ENCODE peak calls at places on chromosomes 12 and 14, in four cellular contexts. D is endothelial cell of umbilical vein, R is IMR-90, J is K562. W is an unnamed sample. For H3K9me1, the result is how much of the 10 kb centered on the place peaks cover.

GRCh38 chr14:49692895-49693737 is at the start of gene KLHDC1:
- DNase-seq in D (peak), J (peak), R (peak), W (no peak)

GRCh38 chr12:6533653-6534157 is 612 bp upstream of the GAPDH start:
- DNase-seq in R (peak), D (peak), J (peak), W (no peak)

GRCh38 chr14:99807413-99808132 is 14.4 kb downstream of the EML1 start:
- DNase-seq in R (no peak), D (no peak), J (no peak), W (no peak)

GRCh38 chr14:99128185-99128584 is 143.8 kb downstream of the BCL11B start:
- DNase-seq in J (no peak), D (no peak), R (no peak), W (no peak)

GRCh38 chr14:54396183-54396492 is 669 bp upstream of the CDKN3 start:
- DNase-seq in J (no peak), D (no peak), R (no peak), W (no peak)

GRCh38 chr14:61547186-61548121 is 147.9 kb upstream of the HIF1A start:
- DNase-seq in D (peak), J (no peak), R (peak), W (no peak)

GRCh38 chr12:40058721-40059190 is 47.1 kb downstream of the SLC2A13 start:
- DNase-seq in J (no peak), D (no peak), R (peak), W (no peak)

GRCh38 chr14:58566979-58567378 is 70.8 kb upstream of the DACT1 start:
- DNase-seq in D (no peak), R (no peak), J (no peak), W (no peak)

GRCh38 chr12:93918900-93919299 is 229.5 kb upstream of the PLXNC1 start:
- DNase-seq in R (no peak), D (no peak), J (no peak), W (no peak)

GRCh38 chr12:24121911-24122310 is 172.4 kb upstream of the SOX5 start:
- DNase-seq in R (no peak), D (no peak), J (no peak), W (no peak)

GRCh38 chr12:116849216-116849615 is 32.0 kb downstream of the HRK start:
- DNase-seq in R (no peak), D (no peak), J (no peak), W (no peak)

GRCh38 chr12:99810718-99811593 is 163.4 kb downstream of the GARIN6 start:
- DNase-seq in R (peak), D (peak), J (no peak), W (no peak)

GRCh38 chr12:50980545-50980944 is 28.2 kb downstream of the HIGD1C start:
- DNase-seq in J (no peak), R (no peak), D (no peak), W (no peak)

GRCh38 chr12:93434305-93434704 is 7.4 kb downstream of the UBE2N start:
- DNase-seq in R (peak), J (no peak), D (no peak), W (no peak)

GRCh38 chr14:99098199-99098598 is 173.8 kb downstream of the BCL11B start:
- DNase-seq in J (no peak), D (no peak), R (no peak), W (no peak)

GRCh38 chr14:102187044-102187443 is 47.3 kb downstream of the WDR20 start:
- DNase-seq in D (peak), R (peak), J (no peak), W (no peak)

GRCh38 chr14:88551094-88551870 is 3.5 kb downstream of the PTPN21 start:
- DNase-seq in D (peak), J (peak), R (peak), W (no peak)

DNA sequence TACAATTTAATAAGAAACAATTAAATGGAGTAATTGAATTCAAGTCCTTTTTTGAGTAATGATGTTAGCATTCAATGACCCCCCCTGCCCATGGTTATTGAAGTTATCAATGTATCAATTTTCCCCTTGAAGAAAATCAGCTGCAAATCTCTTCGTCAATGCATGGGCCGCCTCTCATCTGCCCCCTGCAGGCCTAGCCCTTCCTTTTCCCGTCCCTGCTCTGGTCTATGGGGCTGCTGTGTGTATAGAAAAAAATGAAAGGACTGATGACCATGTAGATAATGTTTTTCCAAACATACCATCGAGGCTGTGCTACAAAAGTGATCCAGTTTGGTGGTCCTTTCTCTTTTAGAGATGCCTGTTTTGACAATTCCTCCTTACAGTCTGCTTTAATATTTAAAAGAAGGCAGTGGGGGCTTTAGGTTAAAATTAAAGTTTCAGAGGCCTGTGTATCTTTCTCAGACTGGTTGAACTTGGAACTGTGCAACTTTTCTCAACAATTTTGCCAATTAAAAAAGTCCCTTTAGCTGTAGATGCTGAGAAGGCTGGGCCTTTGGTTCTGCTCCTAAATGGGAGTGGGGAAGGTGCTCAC is 98.4 kb downstream of the APAF1 start:
- DNase-seq in R (peak), D (peak), J (peak), W (no peak)
- H3K9me1 ChIP-seq in R (under half), D (under half), J (under half), W (under half)

DNA sequence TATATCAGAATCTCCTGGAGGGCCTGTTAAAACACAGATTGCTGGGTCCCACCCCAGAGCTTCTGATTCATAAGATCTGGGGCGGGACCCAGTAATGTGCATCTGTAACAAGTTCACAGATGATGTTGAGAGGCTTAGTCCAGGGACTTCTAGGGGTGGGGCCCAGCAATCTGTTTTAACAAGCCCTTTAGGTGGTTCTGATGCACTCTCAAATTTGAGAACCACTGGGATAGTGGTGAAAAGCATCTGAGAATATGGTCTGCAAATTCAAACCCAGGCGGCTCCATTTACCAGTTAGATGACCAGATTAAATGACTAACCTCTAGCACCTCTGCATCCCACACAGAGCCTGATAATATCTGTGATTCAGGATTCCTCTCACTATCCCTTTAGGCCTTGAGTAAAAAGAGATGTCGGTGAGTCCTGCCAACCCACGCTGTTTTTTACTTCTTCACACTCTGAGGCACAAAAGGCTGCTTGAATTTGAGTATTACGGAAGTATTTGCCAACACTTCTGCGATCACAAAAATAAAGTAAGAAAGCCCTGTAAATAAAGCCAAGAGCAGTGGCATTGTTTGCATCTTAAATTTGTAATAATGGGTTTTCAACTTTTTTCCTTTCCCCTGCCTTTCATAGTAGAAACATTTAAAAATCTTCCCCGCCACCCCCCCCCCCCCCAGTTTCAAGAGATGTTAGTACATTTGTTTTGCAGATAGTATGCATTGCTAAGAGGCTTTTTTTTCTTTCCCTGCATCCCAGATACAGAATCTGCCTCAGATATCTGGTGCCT is 1.8 kb upstream of the FRS2 start:
- DNase-seq in R (no peak), J (peak), D (no peak), W (peak)
- H2AFZ ChIP-seq in R (peak), J (no peak), D (no peak), W (peak)

GRCh38 chr12:674272-674781 is 11.1 kb upstream of the NINJ2 start:
- DNase-seq in R (peak), J (no peak), D (peak), W (no peak)

GRCh38 chr12:675562-675961 is 12.3 kb upstream of the NINJ2 start:
- DNase-seq in J (no peak), R (no peak), D (no peak), W (no peak)

GRCh38 chr12:678747-679712 is 15.8 kb upstream of the NINJ2 start:
- DNase-seq in R (no peak), D (no peak), J (no peak), W (no peak)

GRCh38 chr12:668092-668481 is 4.8 kb upstream of the NINJ2 start:
- DNase-seq in R (no peak), D (no peak), J (no peak), W (no peak)

GRCh38 chr12:673849-674248 is 10.6 kb upstream of the NINJ2 start:
- DNase-seq in J (no peak), D (no peak), R (no peak), W (no peak)
- H3K27ac ChIP-seq in J (no peak), D (no peak), R (no peak), W (no peak)

GRCh38 chr12:130375888-130376287 is 38.2 kb downstream of the PIWIL1 start:
- DNase-seq in J (no peak), R (no peak), D (no peak), W (no peak)
- H3K9me1 ChIP-seq in J (under half), R (under half), D (under half), W (under half)

GRCh38 chr14:21038416-21039058 is 3.6 kb upstream of the RNASE7 start:
- DNase-seq in D (no peak), J (no peak), R (no peak), W (no peak)
- H2AFZ ChIP-seq in D (peak), J (peak), R (peak), W (peak)

DNA sequence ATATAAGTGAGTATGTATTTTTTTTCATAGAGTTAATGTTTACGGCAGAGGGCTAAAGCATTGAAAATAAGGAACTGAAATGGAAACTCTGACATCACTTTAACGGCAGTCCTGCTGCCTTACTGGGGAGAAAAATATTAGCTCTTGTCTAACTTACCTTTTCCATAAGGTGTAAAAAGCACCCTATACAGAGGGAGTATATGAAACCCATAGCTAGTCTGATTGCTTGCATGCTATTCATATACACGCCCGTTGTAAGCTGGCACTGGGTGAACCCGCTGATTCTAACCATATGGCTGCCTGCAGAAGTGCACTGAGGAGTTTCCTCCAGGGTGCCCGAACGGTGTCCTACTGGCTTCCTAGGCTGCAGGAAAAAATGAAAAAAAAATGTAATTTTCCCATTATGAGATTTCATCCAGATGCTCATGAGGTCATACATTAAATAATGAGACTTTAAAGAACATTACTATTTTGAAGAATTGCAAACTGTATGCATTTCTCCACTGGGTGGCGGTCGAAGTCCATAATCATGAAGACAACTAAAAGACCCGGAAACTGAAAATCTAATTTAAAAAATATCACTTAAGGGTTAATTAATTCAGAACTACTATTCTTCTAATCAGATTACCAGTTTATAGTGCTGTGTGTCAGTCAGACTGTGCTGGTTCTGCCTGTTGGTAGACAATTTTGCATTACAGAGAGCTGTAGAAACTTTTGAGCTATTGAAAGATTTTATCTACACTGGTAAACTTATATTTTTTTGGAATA is 144.7 kb downstream of the ALX1 start:
- DNase-seq in D (peak), J (no peak), R (peak), W (no peak)
- H3K27ac ChIP-seq in D (no peak), J (no peak), R (no peak), W (no peak)

W was measured in keratinocyte.